ENCODE peak calls at places on chromosomes 3 and 15, in six cellular contexts. U, D, W, S, B and Q are unnamed samples.

GRCh38 chr15:98746756-98747155 is 98.4 kb downstream of the IGF1R start:
- DNase-seq in B (no peak), U (no peak), W (no peak), S (no peak), D (no peak), Q (no peak)

GRCh38 chr15:67068724-67069400 is 3.5 kb downstream of the SMAD3 start:
- DNase-seq in W (no peak), D (no peak), B (no peak), U (no peak), S (peak; percentile 48), Q (no peak)

GRCh38 chr3:49339593-49339946 is 283 bp downstream of the USP4 start:
- DNase-seq in D (peak; percentile 63), U (no peak), B (peak; percentile 70), W (no peak), S (peak; percentile 30), Q (no peak)

GRCh38 chr3:163543558-163544189 is 1534.6 kb downstream of the SI start:
- DNase-seq in U (no peak), D (no peak), W (no peak), B (no peak), S (no peak), Q (no peak)

GRCh38 chr15:70530906-70531305 is 232.5 kb downstream of the UACA start:
- DNase-seq in U (peak; percentile 78), W (no peak), B (no peak), S (no peak), D (no peak), Q (no peak)

GRCh38 chr15:66900586-66901310 is 164.7 kb upstream of the SMAD3 start:
- DNase-seq in D (no peak), W (no peak), U (no peak), S (no peak), B (peak; percentile 52), Q (no peak)

GRCh38 chr3:197906023-197906849 is 43.8 kb upstream of the RPL35A start:
- DNase-seq in S (peak; percentile 88), W (peak; percentile 85), B (peak; percentile 95), D (peak; percentile 94), U (peak; percentile 93), Q (peak; percentile 53)

GRCh38 chr3:25665646-25666136 is 984 bp upstream of the TOP2B start:
- DNase-seq in S (no peak), W (no peak), D (no peak), B (no peak), U (no peak), Q (no peak)

GRCh38 chr3:14410501-14411165 is 8.2 kb downstream of the SLC6A6 start:
- DNase-seq in S (peak; percentile 95), U (no peak), W (no peak), D (no peak), B (no peak), Q (no peak)

GRCh38 chr15:60589728-60590127 is 110.8 kb upstream of the ICE2 start:
- DNase-seq in D (no peak), W (no peak), U (no peak), S (no peak), B (no peak), Q (no peak)

GRCh38 chr3:140854961-140855360 is 86.7 kb upstream of the SLC25A36 start:
- DNase-seq in S (no peak), B (no peak), D (no peak), U (no peak), W (no peak), Q (no peak)

DNA sequence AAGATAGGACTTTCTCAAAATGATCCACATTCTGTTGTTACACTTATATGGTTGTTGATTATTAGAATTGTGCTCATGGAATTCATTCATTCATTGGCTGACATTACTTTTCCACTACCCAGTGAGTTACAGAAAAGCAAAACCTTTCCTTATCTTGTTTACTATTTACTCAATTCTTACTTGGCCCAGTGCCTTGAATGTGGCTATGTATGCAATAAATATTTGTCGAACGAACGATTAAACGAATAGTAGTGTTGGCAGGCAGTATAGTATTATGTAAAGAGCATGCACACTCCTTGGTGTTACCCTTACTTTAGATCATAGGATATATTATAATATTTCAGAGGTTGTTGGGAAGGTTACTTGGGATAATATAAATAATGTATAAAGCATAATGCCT is 31.0 kb downstream of the CTDSPL2 start:
- DNase-seq in B (no peak), S (no peak), W (no peak), U (no peak), D (no peak), Q (no peak)
- TF ChIP-seq CTCF in B (no peak), S (no peak), W (no peak), U (no peak), D (no peak), Q (no peak)

GRCh38 chr3:38255627-38256026 is 10.0 kb upstream of the SLC22A13 start:
- DNase-seq in U (no peak), B (no peak), D (no peak), S (no peak), W (no peak), Q (no peak)
- H3K4me3 ChIP-seq in U (no peak overlapping the region), B (no peak overlapping the region), D (no peak overlapping the region), S (no peak overlapping the region), W (no peak overlapping the region), Q (no peak overlapping the region)

GRCh38 chr15:29054171-29055045 is 168.6 kb downstream of the APBA2 start:
- DNase-seq in U (no peak), D (no peak), W (peak; percentile 25), B (peak; percentile 55), S (no peak), Q (no peak)
- TF ChIP-seq CTCF in U (no peak), D (no peak), W (no peak), B (no peak), S (no peak), Q (no peak)

GRCh38 chr3:76841750-76842149 is 198.1 kb upstream of the ROBO2 start:
- DNase-seq in D (no peak), S (no peak), W (no peak), U (no peak), B (no peak), Q (no peak)

GRCh38 chr3:76842232-76842631 is 197.7 kb upstream of the ROBO2 start:
- DNase-seq in B (no peak), S (no peak), U (no peak), W (no peak), D (no peak), Q (no peak)
- H3K4me3 ChIP-seq in B (no peak overlapping the region), S (no peak overlapping the region), U (no peak overlapping the region), W (no peak overlapping the region), D (no peak overlapping the region), Q (no peak overlapping the region)

GRCh38 chr3:10723991-10724390 is 92.0 kb upstream of the SLC6A11 start:
- DNase-seq in W (no peak), U (no peak), D (no peak), B (no peak), S (no peak), Q (no peak)
- TF ChIP-seq CTCF in W (no peak), U (no peak), D (no peak), B (no peak), S (no peak), Q (no peak)

GRCh38 chr3:123151251-123151705 is 50.5 kb upstream of the SEC22A start:
- DNase-seq in D (no peak), B (no peak), U (peak; percentile 70), W (no peak), S (no peak), Q (no peak)

GRCh38 chr3:123153124-123153523 is 48.6 kb upstream of the SEC22A start:
- DNase-seq in B (no peak), S (no peak), W (no peak), U (no peak), D (no peak), Q (no peak)

GRCh38 chr3:123154346-123154985 is 47.3 kb upstream of the SEC22A start:
- DNase-seq in B (no peak), S (no peak), W (no peak), D (no peak), U (peak; percentile 47), Q (no peak)

GRCh38 chr3:123153821-123154323 is 47.9 kb upstream of the SEC22A start:
- DNase-seq in U (peak; percentile 65), S (no peak), W (no peak), B (no peak), D (no peak), Q (no peak)

GRCh38 chr3:123152656-123153055 is 49.1 kb upstream of the SEC22A start:
- DNase-seq in U (peak; percentile 62), S (no peak), B (no peak), D (no peak), W (no peak), Q (no peak)
- H3K4me3 ChIP-seq in U (no peak overlapping the region), S (no peak overlapping the region), B (no peak overlapping the region), D (no peak overlapping the region), W (no peak overlapping the region), Q (no peak overlapping the region)

GRCh38 chr3:168248383-168249047 is 152.8 kb upstream of the GOLIM4 start:
- DNase-seq in U (no peak), D (peak; percentile 59), W (peak; percentile 40), B (no peak), S (no peak), Q (no peak)

GRCh38 chr3:168250415-168250861 is 154.7 kb upstream of the GOLIM4 start:
- DNase-seq in W (no peak), S (no peak), U (no peak), D (no peak), B (no peak), Q (peak; percentile 48)

GRCh38 chr3:168249048-168249538 is 153.4 kb upstream of the GOLIM4 start:
- DNase-seq in W (no peak), B (no peak), S (no peak), U (no peak), D (no peak), Q (no peak)

GRCh38 chr3:168251371-168251770 is 155.6 kb upstream of the GOLIM4 start:
- DNase-seq in D (no peak), U (no peak), B (no peak), S (no peak), W (no peak), Q (peak; percentile 68)

DNA sequence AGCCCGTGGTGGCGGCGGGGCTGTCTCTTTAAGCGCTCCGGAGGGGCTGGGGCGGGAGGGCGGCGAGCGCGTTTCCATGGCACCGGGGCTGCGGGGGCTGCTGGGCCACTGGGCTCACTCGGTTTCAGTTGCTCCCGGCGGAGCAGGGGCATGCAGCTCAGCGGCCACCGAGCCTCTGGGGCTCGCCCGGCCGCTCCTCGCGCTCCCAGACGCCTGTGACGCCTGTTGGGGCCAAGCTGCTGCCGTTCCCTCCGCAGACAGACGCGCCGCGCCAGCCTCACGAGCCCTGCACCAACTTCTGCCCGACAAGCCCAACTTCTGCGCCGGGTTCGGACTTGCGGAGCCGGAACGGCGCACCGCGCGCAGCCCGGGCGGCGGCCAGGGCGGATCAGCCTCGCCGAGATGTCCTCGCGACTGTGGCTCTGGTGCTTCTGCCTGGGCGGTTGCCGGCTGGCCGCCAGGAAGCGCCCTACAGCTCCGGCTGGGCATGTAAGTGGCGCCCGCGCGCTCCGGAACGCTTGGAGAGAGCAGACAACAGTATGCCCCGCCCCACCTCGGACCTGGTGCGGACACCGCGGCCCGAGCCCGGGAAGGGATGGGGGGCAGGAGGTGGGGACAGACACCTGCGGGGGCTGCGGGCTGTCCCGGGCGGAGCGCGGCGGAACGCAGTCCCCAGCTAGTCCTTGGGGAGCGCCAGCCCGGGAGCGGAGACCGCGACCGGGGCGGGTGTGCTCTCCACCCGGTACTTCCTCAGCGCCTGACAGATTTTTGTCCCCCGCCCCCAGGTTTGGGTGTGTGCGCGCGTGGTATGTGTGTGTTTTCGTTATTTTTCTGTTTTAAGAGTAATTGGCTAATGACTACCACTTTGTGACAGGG is 154.1 kb upstream of the GOLIM4 start:
- DNase-seq in D (peak; percentile 91), S (peak; percentile 12), W (peak; percentile 78), U (no peak), B (peak; percentile 76), Q (peak; percentile 40)
- TF ChIP-seq CTCF in D (peak; percentile 56), S (peak; percentile 9), W (no peak), U (no peak), B (no peak), Q (peak; percentile 40)